ENCODE peak calls at places on chromosomes 12 and 14, in ten cellular contexts. One of them, this sample, is unnamed.

GRCh38 chr12:78759387-78759786 is 105.2 kb upstream of the SYT1 start:
- DNase-seq in kidney: no peak
- DNase-seq in mammary epithelial cell: peak; percentile 35
- DNase-seq in breast epithelium: no peak
- DNase-seq in GM23338: peak; percentile 34
- DNase-seq in transverse colon: no peak
- DNase-seq in stomach: no peak
- DNase-seq in A549: no peak
- DNase-seq in psoas muscle: no peak
- DNase-seq in IMR-90: peak; percentile 68
- DNase-seq in this sample: peak; percentile 32

GRCh38 chr14:34113991-34114390 is 163.1 kb upstream of the EGLN3 start:
- DNase-seq in kidney: no peak
- DNase-seq in mammary epithelial cell: no peak
- DNase-seq in breast epithelium: no peak
- DNase-seq in GM23338: no peak
- DNase-seq in transverse colon: no peak
- DNase-seq in stomach: no peak
- DNase-seq in A549: no peak
- DNase-seq in psoas muscle: no peak
- DNase-seq in IMR-90: no peak
- DNase-seq in this sample: no peak

GRCh38 chr14:106094654-106095189 is 568.3 kb downstream of the TMEM121 start:
- DNase-seq in kidney: no peak
- DNase-seq in mammary epithelial cell: no peak
- DNase-seq in breast epithelium: no peak
- DNase-seq in GM23338: no peak
- DNase-seq in transverse colon: peak; percentile 24
- DNase-seq in stomach: peak; percentile 27
- DNase-seq in A549: no peak
- DNase-seq in psoas muscle: no peak
- DNase-seq in IMR-90: no peak
- DNase-seq in this sample: no peak

GRCh38 chr14:73988065-73988464 is 31.0 kb downstream of the ENTPD5 start:
- DNase-seq in kidney: no peak
- DNase-seq in mammary epithelial cell: no peak
- DNase-seq in breast epithelium: no peak
- DNase-seq in GM23338: no peak
- DNase-seq in transverse colon: no peak
- DNase-seq in stomach: no peak
- DNase-seq in A549: no peak
- DNase-seq in psoas muscle: no peak
- DNase-seq in IMR-90: no peak
- DNase-seq in this sample: no peak

GRCh38 chr14:85622106-85622505 is 92.2 kb downstream of the FLRT2 start:
- DNase-seq in kidney: no peak
- DNase-seq in mammary epithelial cell: no peak
- DNase-seq in breast epithelium: no peak
- DNase-seq in GM23338: peak; percentile 48
- DNase-seq in transverse colon: no peak
- DNase-seq in stomach: no peak
- DNase-seq in A549: no peak
- DNase-seq in psoas muscle: no peak
- DNase-seq in IMR-90: no peak
- DNase-seq in this sample: no peak

GRCh38 chr12:26701604-26702215 is 131.3 kb downstream of the ITPR2 start:
- DNase-seq in kidney: no peak
- DNase-seq in mammary epithelial cell: peak; percentile 31
- DNase-seq in breast epithelium: no peak
- DNase-seq in GM23338: peak; percentile 74
- DNase-seq in transverse colon: no peak
- DNase-seq in stomach: no peak
- DNase-seq in A549: peak; percentile 16
- DNase-seq in psoas muscle: no peak
- DNase-seq in IMR-90: peak; percentile 70
- DNase-seq in this sample: no peak

GRCh38 chr14:89493877-89494634 is 77.0 kb upstream of the FOXN3 start:
- DNase-seq in kidney: no peak
- DNase-seq in mammary epithelial cell: no peak
- DNase-seq in breast epithelium: no peak
- DNase-seq in GM23338: peak; percentile 39
- DNase-seq in transverse colon: no peak
- DNase-seq in stomach: no peak
- DNase-seq in A549: no peak
- DNase-seq in psoas muscle: no peak
- DNase-seq in IMR-90: no peak
- DNase-seq in this sample: no peak

GRCh38 chr12:19158909-19159308 is 29.4 kb downstream of the PLEKHA5 start:
- DNase-seq in kidney: no peak
- DNase-seq in mammary epithelial cell: no peak
- DNase-seq in breast epithelium: no peak
- DNase-seq in GM23338: no peak
- DNase-seq in transverse colon: no peak
- DNase-seq in stomach: no peak
- DNase-seq in A549: no peak
- DNase-seq in psoas muscle: no peak
- DNase-seq in IMR-90: peak; percentile 65
- DNase-seq in this sample: no peak

GRCh38 chr14:88660056-88660455 is 97.2 kb downstream of the ZC3H14 start:
- DNase-seq in kidney: no peak
- DNase-seq in mammary epithelial cell: no peak
- DNase-seq in breast epithelium: no peak
- DNase-seq in GM23338: no peak
- DNase-seq in transverse colon: no peak
- DNase-seq in stomach: no peak
- DNase-seq in A549: no peak
- DNase-seq in psoas muscle: no peak
- DNase-seq in IMR-90: peak; percentile 32
- DNase-seq in this sample: no peak

GRCh38 chr12:30110970-30111586 is 327.3 kb upstream of the TMTC1 start:
- DNase-seq in kidney: no peak
- DNase-seq in mammary epithelial cell: peak; percentile 19
- DNase-seq in breast epithelium: no peak
- DNase-seq in GM23338: no peak
- DNase-seq in transverse colon: no peak
- DNase-seq in stomach: no peak
- DNase-seq in A549: no peak
- DNase-seq in psoas muscle: no peak
- DNase-seq in IMR-90: peak; percentile 27
- DNase-seq in this sample: no peak

GRCh38 chr14:55599250-55599879 is 19.4 kb downstream of the KTN1 start:
- DNase-seq in kidney: peak; percentile 54
- DNase-seq in mammary epithelial cell: no peak
- DNase-seq in breast epithelium: peak; percentile 61
- DNase-seq in GM23338: no peak
- DNase-seq in transverse colon: peak; percentile 81
- DNase-seq in stomach: peak; percentile 54
- DNase-seq in A549: no peak
- DNase-seq in psoas muscle: peak; percentile 34
- DNase-seq in IMR-90: no peak
- DNase-seq in this sample: no peak

GRCh38 chr14:103243764-103244737 is 90.0 kb upstream of the EIF5 start:
- DNase-seq in kidney: no peak
- DNase-seq in mammary epithelial cell: peak; percentile 54
- DNase-seq in breast epithelium: no peak
- DNase-seq in GM23338: no peak
- DNase-seq in transverse colon: no peak
- DNase-seq in stomach: no peak
- DNase-seq in A549: no peak
- DNase-seq in psoas muscle: no peak
- DNase-seq in IMR-90: no peak
- DNase-seq in this sample: peak; percentile 40

GRCh38 chr12:19757317-19757877 is 318.1 kb downstream of the AEBP2 start:
- DNase-seq in kidney: no peak
- DNase-seq in mammary epithelial cell: peak; percentile 19
- DNase-seq in breast epithelium: no peak
- DNase-seq in GM23338: peak; percentile 70
- DNase-seq in transverse colon: no peak
- DNase-seq in stomach: no peak
- DNase-seq in A549: no peak
- DNase-seq in psoas muscle: no peak
- DNase-seq in IMR-90: peak; percentile 64
- DNase-seq in this sample: peak; percentile 30

GRCh38 chr12:101209319-101210302 is at the start of gene SLC5A8:
- DNase-seq in kidney: peak; percentile 75
- DNase-seq in mammary epithelial cell: peak; percentile 2
- DNase-seq in breast epithelium: no peak
- DNase-seq in GM23338: peak; percentile 75
- DNase-seq in transverse colon: peak; percentile 9
- DNase-seq in stomach: no peak
- DNase-seq in A549: no peak
- DNase-seq in psoas muscle: no peak
- DNase-seq in IMR-90: no peak
- DNase-seq in this sample: no peak

GRCh38 chr12:57224973-57225679 is 4.4 kb upstream of the SHMT2 start:
- DNase-seq in kidney: no peak
- DNase-seq in mammary epithelial cell: no peak
- DNase-seq in breast epithelium: no peak
- DNase-seq in GM23338: peak; percentile 48
- DNase-seq in transverse colon: peak; percentile 69
- DNase-seq in stomach: peak; percentile 64
- DNase-seq in A549: no peak
- DNase-seq in psoas muscle: no peak
- DNase-seq in IMR-90: no peak
- DNase-seq in this sample: no peak

GRCh38 chr14:101195309-101195724 is 291.8 kb upstream of the RTL1 start:
- DNase-seq in kidney: peak; percentile 31
- DNase-seq in mammary epithelial cell: no peak
- DNase-seq in breast epithelium: peak; percentile 31
- DNase-seq in GM23338: no peak
- DNase-seq in transverse colon: no peak
- DNase-seq in stomach: peak; percentile 13
- DNase-seq in A549: no peak
- DNase-seq in psoas muscle: no peak
- DNase-seq in IMR-90: no peak
- DNase-seq in this sample: no peak

GRCh38 chr14:61477845-61478438 is 156.6 kb downstream of the PRKCH start:
- DNase-seq in kidney: peak; percentile 90
- DNase-seq in mammary epithelial cell: peak; percentile 37
- DNase-seq in breast epithelium: peak; percentile 64
- DNase-seq in GM23338: no peak
- DNase-seq in transverse colon: peak; percentile 77
- DNase-seq in stomach: peak; percentile 89
- DNase-seq in A549: no peak
- DNase-seq in psoas muscle: peak; percentile 74
- DNase-seq in IMR-90: peak; percentile 60
- DNase-seq in this sample: no peak
- H3K4me1 ChIP-seq in kidney: peaks cover 27% of the 10 kb centered on the region
- H3K4me1 ChIP-seq in mammary epithelial cell: peaks cover 49% of the 10 kb centered on the region
- H3K4me1 ChIP-seq in breast epithelium: no peaks in the 10 kb centered on the region
- H3K4me1 ChIP-seq in GM23338: peaks cover under 1% of the 10 kb centered on the region
- H3K4me1 ChIP-seq in transverse colon: peaks cover 12% of the 10 kb centered on the region
- H3K4me1 ChIP-seq in stomach: peaks cover 51% of the 10 kb centered on the region
- H3K4me1 ChIP-seq in A549: peaks cover 86% of the 10 kb centered on the region
- H3K4me1 ChIP-seq in psoas muscle: peaks cover 26% of the 10 kb centered on the region
- H3K4me1 ChIP-seq in IMR-90: peaks cover 36% of the 10 kb centered on the region
- H3K4me1 ChIP-seq in this sample: peaks cover under 1% of the 10 kb centered on the region

DNA sequence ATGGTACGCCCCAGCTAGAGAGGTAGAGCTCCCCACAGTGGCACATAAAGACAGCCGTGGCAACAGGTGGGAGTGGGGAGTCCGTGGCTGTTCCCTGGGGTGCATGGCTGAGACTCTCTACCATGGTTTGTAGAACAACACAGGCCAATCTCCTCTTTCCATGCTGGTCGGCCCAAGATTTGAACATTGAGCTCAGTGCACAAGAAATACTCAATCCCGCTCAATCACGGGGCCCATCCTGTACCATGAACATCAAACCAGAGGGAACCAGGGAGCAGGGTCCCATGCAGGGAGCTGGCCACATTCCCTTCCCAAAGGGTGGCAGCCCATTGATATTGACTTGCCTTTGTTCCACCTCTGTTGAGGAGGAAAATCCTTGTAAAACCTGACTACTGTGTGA is 353.1 kb downstream of the DPF3 start:
- DNase-seq in kidney: no peak
- DNase-seq in mammary epithelial cell: no peak
- DNase-seq in breast epithelium: no peak
- DNase-seq in GM23338: no peak
- DNase-seq in transverse colon: no peak
- DNase-seq in stomach: no peak
- DNase-seq in A549: no peak
- DNase-seq in psoas muscle: no peak
- DNase-seq in IMR-90: no peak
- DNase-seq in this sample: no peak
- TF ChIP-seq CTCF in kidney: no peak
- TF ChIP-seq CTCF in mammary epithelial cell: no peak
- TF ChIP-seq CTCF in breast epithelium: no peak
- TF ChIP-seq CTCF in GM23338: no peak
- TF ChIP-seq CTCF in transverse colon: no peak
- TF ChIP-seq CTCF in stomach: no peak
- TF ChIP-seq CTCF in A549: no peak
- TF ChIP-seq CTCF in psoas muscle: no peak
- TF ChIP-seq CTCF in IMR-90: no peak
- TF ChIP-seq CTCF in this sample: no peak

DNA sequence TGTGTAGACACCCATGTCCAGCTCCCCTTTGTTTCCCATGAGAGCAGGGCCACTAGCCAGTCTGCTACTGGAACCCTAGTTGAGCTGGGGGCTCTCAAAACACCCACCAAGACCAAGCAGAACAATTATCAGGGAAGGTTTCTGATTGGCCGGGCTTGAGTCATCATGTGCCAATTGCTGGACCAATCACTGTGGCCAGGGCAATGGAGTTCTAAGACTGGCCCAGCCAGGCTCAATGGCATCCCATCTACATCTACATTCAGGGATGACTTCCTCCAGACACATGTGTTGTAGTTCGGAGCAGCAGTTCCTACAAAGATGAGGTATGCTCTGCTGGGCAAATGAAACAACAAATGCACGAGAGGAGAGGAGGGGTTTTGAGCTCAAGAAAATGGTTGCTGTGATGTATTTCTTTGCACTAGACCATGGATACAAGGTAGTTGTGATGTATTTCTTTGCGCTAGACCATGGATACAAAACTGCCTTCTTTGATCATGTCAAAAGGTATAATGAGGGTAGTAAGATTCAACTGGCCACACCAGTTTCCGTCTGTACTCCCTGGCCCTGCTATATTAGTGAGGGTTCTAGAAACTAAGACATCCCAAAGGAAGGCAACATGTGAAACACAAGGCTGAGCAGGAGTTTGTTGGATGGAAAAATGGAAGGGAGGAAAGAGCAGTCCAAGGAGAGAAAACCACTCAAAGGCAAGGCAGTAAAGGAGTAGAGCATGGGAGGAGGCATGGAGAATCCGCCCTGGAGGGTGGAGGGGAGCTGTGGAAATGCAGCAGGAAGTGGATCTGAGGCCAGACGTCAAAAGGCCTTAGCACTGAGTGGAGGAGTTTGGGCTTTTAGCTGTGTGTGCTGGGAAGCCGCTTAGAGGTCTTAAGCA is 8.9 kb upstream of the WSCD2 start:
- DNase-seq in kidney: no peak
- DNase-seq in mammary epithelial cell: no peak
- DNase-seq in breast epithelium: no peak
- DNase-seq in GM23338: no peak
- DNase-seq in transverse colon: no peak
- DNase-seq in stomach: no peak
- DNase-seq in A549: no peak
- DNase-seq in psoas muscle: no peak
- DNase-seq in IMR-90: no peak
- DNase-seq in this sample: no peak
- H3K27ac ChIP-seq in kidney: no peak overlapping the region
- H3K27ac ChIP-seq in mammary epithelial cell: no peak overlapping the region
- H3K27ac ChIP-seq in breast epithelium: no peak overlapping the region
- H3K27ac ChIP-seq in GM23338: no peak overlapping the region
- H3K27ac ChIP-seq in transverse colon: no peak overlapping the region
- H3K27ac ChIP-seq in stomach: peak overlapping the region; percentile 65
- H3K27ac ChIP-seq in A549: no peak overlapping the region
- H3K27ac ChIP-seq in psoas muscle: no peak overlapping the region
- H3K27ac ChIP-seq in IMR-90: no peak overlapping the region
- H3K27ac ChIP-seq in this sample: no peak overlapping the region

GRCh38 chr12:6205761-6206160 is 5.6 kb downstream of the CD9 start:
- DNase-seq in kidney: no peak
- DNase-seq in mammary epithelial cell: no peak
- DNase-seq in breast epithelium: no peak
- DNase-seq in GM23338: no peak
- DNase-seq in transverse colon: no peak
- DNase-seq in stomach: no peak
- DNase-seq in A549: no peak
- DNase-seq in psoas muscle: no peak
- DNase-seq in IMR-90: no peak
- DNase-seq in this sample: peak; percentile 1
- H3K4me1 ChIP-seq in kidney: peaks cover 25% of the 10 kb centered on the region
- H3K4me1 ChIP-seq in mammary epithelial cell: peaks cover 48% of the 10 kb centered on the region
- H3K4me1 ChIP-seq in breast epithelium: no peaks in the 10 kb centered on the region
- H3K4me1 ChIP-seq in GM23338: peaks cover 67% of the 10 kb centered on the region
- H3K4me1 ChIP-seq in transverse colon: peaks cover 90% of the 10 kb centered on the region
- H3K4me1 ChIP-seq in stomach: peaks cover 93% of the 10 kb centered on the region
- H3K4me1 ChIP-seq in A549: peaks cover 34% of the 10 kb centered on the region
- H3K4me1 ChIP-seq in psoas muscle: peaks cover 37% of the 10 kb centered on the region
- H3K4me1 ChIP-seq in IMR-90: peaks cover 14% of the 10 kb centered on the region
- H3K4me1 ChIP-seq in this sample: peaks cover 50% of the 10 kb centered on the region

This sample was measured in foreskin keratinocyte.